ENCODE peak calls at places on chromosomes 4 and X, in eight cellular contexts. J is left colon, Z is bronchial epithelial cell, V is H4, A is lung microvascular endothelial cell, F is uterus, D is brain microvascular endothelial cell, Q is astrocyte of the spinal cord. Y is an unnamed sample.

GRCh38 chr4:45094676-45095075 is 368.3 kb upstream of the GNPDA2 start:
- DNase-seq in J (no peak), Z (no peak), V (no peak), A (no peak), F (no peak), D (no peak), Q (no peak), Y (no peak)

GRCh38 chrX:27679281-27679680 is 89.1 kb downstream of the DCAF8L2 start:
- DNase-seq in J (no peak), Z (peak), V (no peak), A (no peak), F (no peak), D (peak), Q (peak), Y (no peak)

GRCh38 chr4:22643952-22644351 is 48.8 kb upstream of the GBA3 start:
- DNase-seq in J (no peak), Z (no peak), V (no peak), A (no peak), F (no peak), D (no peak), Q (no peak), Y (no peak)

GRCh38 chr4:7375427-7375826 is 59.3 kb downstream of the PSAPL1 start:
- DNase-seq in J (no peak), Z (no peak), V (no peak), A (no peak), F (no peak), D (no peak), Q (no peak), Y (no peak)

GRCh38 chr4:83558059-83558648 is 22.2 kb downstream of the GPAT3 start:
- DNase-seq in J (no peak), Z (no peak), V (no peak), A (no peak), F (no peak), D (no peak), Q (no peak), Y (no peak)

GRCh38 chr4:110622841-110623709 is at the start of gene PITX2:
- DNase-seq in J (peak), Z (peak), V (no peak), A (peak), F (peak), D (peak), Q (peak), Y (peak)

GRCh38 chr4:151231915-151232595 is 44.9 kb upstream of the PRSS48 start:
- DNase-seq in J (no peak), Z (no peak), V (no peak), A (no peak), F (no peak), D (peak), Q (no peak), Y (no peak)

GRCh38 chrX:134636859-134637258 is 21.4 kb downstream of the PLAC1 start:
- DNase-seq in J (no peak), Z (no peak), V (no peak), A (no peak), F (no peak), D (no peak), Q (peak), Y (no peak)

GRCh38 chr4:891747-892146 is 40.4 kb downstream of the GAK start:
- DNase-seq in J (no peak), Z (no peak), V (no peak), A (peak), F (no peak), D (no peak), Q (no peak), Y (no peak)

GRCh38 chrX:23386726-23387125 is 52.1 kb downstream of the PTCHD1 start:
- DNase-seq in J (no peak), Z (peak), V (no peak), A (no peak), F (no peak), D (no peak), Q (no peak), Y (no peak)

GRCh38 chrX:107677501-107677901 is 49.2 kb downstream of the PRPS1 start:
- DNase-seq in J (no peak), Z (peak), V (peak), A (no peak), F (no peak), D (peak), Q (peak), Y (no peak)

GRCh38 chrX:136810493-136810892 is 29.8 kb upstream of the ARHGEF6 start:
- DNase-seq in J (no peak), Z (no peak), V (no peak), A (no peak), F (no peak), D (no peak), Q (no peak), Y (no peak)

GRCh38 chr4:31114821-31115220 is 394.7 kb downstream of the PCDH7 start:
- DNase-seq in J (no peak), Z (no peak), V (no peak), A (no peak), F (no peak), D (peak), Q (peak), Y (no peak)

GRCh38 chr4:60729194-60729593 is 470.9 kb upstream of the ADGRL3 start:
- DNase-seq in J (no peak), Z (peak), V (no peak), A (no peak), F (no peak), D (no peak), Q (no peak), Y (no peak)

GRCh38 chr4:37795796-37796195 is 30.7 kb upstream of the PGM2 start:
- DNase-seq in J (no peak), Z (no peak), V (no peak), A (no peak), F (no peak), D (no peak), Q (no peak), Y (no peak)

GRCh38 chrX:72003811-72004750 is 93.4 kb downstream of the NHSL2 start:
- DNase-seq in J (no peak), Z (no peak), V (peak), A (peak), F (no peak), D (no peak), Q (peak), Y (no peak)

GRCh38 chr4:80266267-80266901 is at the start of gene FGF5:
- DNase-seq in J (peak), Z (peak), V (peak), A (peak), F (peak), D (peak), Q (peak), Y (no peak)

GRCh38 chr4:171644430-171645057 is 168.7 kb upstream of the GALNTL6 start:
- DNase-seq in J (no peak), Z (no peak), V (peak), A (no peak), F (no peak), D (no peak), Q (no peak), Y (no peak)

GRCh38 chrX:12372111-12372510 is 233.8 kb downstream of the FRMPD4 start:
- DNase-seq in J (no peak), Z (peak), V (no peak), A (no peak), F (no peak), D (no peak), Q (no peak), Y (no peak)

GRCh38 chr4:164931551-164932324 is 45.7 kb downstream of the TRIM61 start:
- DNase-seq in J (no peak), Z (no peak), V (no peak), A (no peak), F (no peak), D (peak), Q (no peak), Y (no peak)

GRCh38 chr4:16785800-16786527 is 112.5 kb downstream of the LDB2 start:
- DNase-seq in J (no peak), Z (no peak), V (peak), A (no peak), F (no peak), D (peak), Q (no peak), Y (no peak)

GRCh38 chr4:157291071-157291470 is 70.5 kb downstream of the GRIA2 start:
- DNase-seq in J (no peak), Z (no peak), V (no peak), A (no peak), F (no peak), D (no peak), Q (no peak), Y (no peak)

GRCh38 chr4:10267066-10267465 is 150.5 kb upstream of the WDR1 start:
- DNase-seq in J (no peak), Z (peak), V (no peak), A (no peak), F (no peak), D (no peak), Q (no peak), Y (no peak)

GRCh38 chr4:74006009-74006476 is 7.6 kb upstream of the CXCL5 start:
- DNase-seq in J (no peak), Z (peak), V (peak), A (no peak), F (no peak), D (no peak), Q (peak), Y (no peak)

GRCh38 chr4:11471613-11472012 is 42.9 kb upstream of the HS3ST1 start:
- DNase-seq in J (no peak), Z (peak), V (no peak), A (peak), F (no peak), D (no peak), Q (no peak), Y (no peak)

GRCh38 chr4:83639849-83640493 is 104.1 kb downstream of the GPAT3 start:
- DNase-seq in J (no peak), Z (peak), V (peak), A (peak), F (peak), D (peak), Q (peak), Y (no peak)

GRCh38 chrX:39449352-39449751 is 648.1 kb downstream of the MID1IP1 start:
- DNase-seq in J (no peak), Z (no peak), V (no peak), A (no peak), F (no peak), D (no peak), Q (no peak), Y (no peak)

GRCh38 chrX:69740317-69740716 is 124.4 kb downstream of the EDA start:
- DNase-seq in J (no peak), Z (no peak), V (no peak), A (no peak), F (no peak), D (no peak), Q (no peak), Y (no peak)

GRCh38 chr4:168274871-168275270 is 43.7 kb downstream of the DDX60 start:
- DNase-seq in J (no peak), Z (no peak), V (no peak), A (no peak), F (no peak), D (no peak), Q (no peak), Y (no peak)

GRCh38 chr4:1469596-1470392 is 63.6 kb upstream of the NKX1-1 start:
- DNase-seq in J (no peak), Z (peak), V (no peak), A (no peak), F (no peak), D (no peak), Q (no peak), Y (no peak)

GRCh38 chr4:73021634-73022033 is 47.9 kb downstream of the COX18 start:
- DNase-seq in J (no peak), Z (peak), V (peak), A (peak), F (no peak), D (peak), Q (peak), Y (no peak)

Y was measured in omental fat pad.